ENCODE peak calls at places on chromosome 17, in six cellular contexts. N, K, D, A, T and Z are unnamed samples. For H3K36me3 and H3K9me3, the result is how much of the 10 kb centered on the place peaks cover.

GRCh38 chr17:35127751-35128514 is 6.5 kb downstream of the FNDC8 start:
- DNase-seq in N (no peak), D (no peak), K (peak), T (peak), A (no peak), Z (no peak)

GRCh38 chr17:78798695-78799559 is 16.9 kb upstream of the CYTH1 start:
- DNase-seq in K (peak), D (no peak), A (no peak), N (no peak), T (no peak), Z (peak)

GRCh38 chr17:63916566-63917185 is 2.0 kb downstream of the GH1 start:
- DNase-seq in D (no peak), K (no peak), T (no peak), N (no peak), A (no peak), Z (no peak)

GRCh38 chr17:4610656-4611055 is 26.3 kb downstream of the SMTNL2 start:
- DNase-seq in K (no peak), A (no peak), D (no peak), T (no peak), N (peak), Z (no peak)

GRCh38 chr17:74453665-74454196 is 12.7 kb upstream of the CD300A start:
- DNase-seq in T (no peak), N (no peak), D (no peak), K (no peak), A (no peak), Z (no peak)

GRCh38 chr17:61349350-61349749 is 50.3 kb upstream of the TBX2 start:
- DNase-seq in T (no peak), N (no peak), D (peak), K (peak), A (no peak), Z (no peak)

GRCh38 chr17:38674013-38674748 is 576 bp downstream of the EPOP start:
- DNase-seq in K (peak), A (no peak), N (no peak), D (peak), T (no peak), Z (no peak)

GRCh38 chr17:10136258-10136981 is 62.0 kb downstream of the GAS7 start:
- DNase-seq in D (no peak), N (no peak), T (no peak), K (no peak), A (no peak), Z (no peak)

GRCh38 chr17:41962768-41963434 is 3.7 kb upstream of the CNP start:
- DNase-seq in D (peak), N (peak), A (no peak), T (peak), K (peak), Z (peak)

GRCh38 chr17:77298811-77299210 is 158.0 kb downstream of the SEC14L1 start:
- DNase-seq in D (no peak), N (no peak), A (no peak), K (no peak), T (no peak), Z (no peak)

GRCh38 chr17:38619937-38620550 is 14.3 kb upstream of the SRCIN1 start:
- DNase-seq in K (no peak), D (no peak), N (no peak), A (no peak), T (peak), Z (no peak)

GRCh38 chr17:8572767-8573166 is 57.8 kb downstream of the MYH10 start:
- DNase-seq in K (peak), D (no peak), T (no peak), N (no peak), A (no peak), Z (no peak)

GRCh38 chr17:73145641-73146040 is 19.2 kb upstream of the SSTR2 start:
- DNase-seq in K (no peak), A (no peak), D (no peak), T (no peak), N (no peak), Z (no peak)

GRCh38 chr17:34580685-34581445 is 1.5 kb downstream of the TMEM132E start:
- DNase-seq in K (peak), N (no peak), D (peak), A (no peak), T (no peak), Z (no peak)

GRCh38 chr17:8189041-8189710 is 804 bp downstream of the BORCS6 start:
- DNase-seq in A (no peak), N (peak), T (no peak), K (peak), D (peak), Z (no peak)

GRCh38 chr17:38654411-38655398 is 20.1 kb downstream of the EPOP start:
- DNase-seq in N (no peak), A (no peak), K (no peak), T (no peak), D (no peak), Z (no peak)

GRCh38 chr17:42488032-42488431 is 29.4 kb downstream of the ATP6V0A1 start:
- DNase-seq in K (no peak), T (no peak), D (no peak), A (no peak), N (no peak), Z (no peak)

GRCh38 chr17:58273453-58274104 is 7.2 kb downstream of the MPO start:
- DNase-seq in A (no peak), N (no peak), D (no peak), K (no peak), T (no peak), Z (no peak)

GRCh38 chr17:6454495-6455320 is 10.5 kb downstream of the PIMREG start:
- DNase-seq in A (no peak), K (no peak), D (no peak), N (no peak), T (no peak), Z (peak)

GRCh38 chr17:79622201-79622601 is 11.3 kb upstream of the RBFOX3 start:
- DNase-seq in D (no peak), K (no peak), A (peak), T (peak), N (peak), Z (no peak)

GRCh38 chr17:586920-587319 is 127.7 kb downstream of the VPS53 start:
- DNase-seq in A (no peak), D (no peak), T (no peak), N (no peak), K (no peak), Z (no peak)

GRCh38 chr17:77404812-77405581 is 264.2 kb downstream of the SEC14L1 start:
- DNase-seq in T (no peak), D (no peak), A (no peak), N (peak), K (peak), Z (no peak)

GRCh38 chr17:81386141-81386645 is 9.1 kb upstream of the BAHCC1 start:
- DNase-seq in A (no peak), T (peak), K (no peak), N (no peak), D (no peak), Z (peak)

GRCh38 chr17:34464812-34465211 is 101.8 kb upstream of the CCL1 start:
- DNase-seq in N (no peak), K (no peak), T (no peak), D (no peak), A (no peak), Z (no peak)

GRCh38 chr17:21510686-21511367 is 134.7 kb downstream of the KCNJ12 start:
- DNase-seq in A (peak), N (peak), K (no peak), T (no peak), D (no peak), Z (no peak)

GRCh38 chr17:62672957-62673356 is 45.5 kb downstream of the MRC2 start:
- DNase-seq in A (no peak), D (no peak), K (no peak), T (peak), N (no peak), Z (no peak)

GRCh38 chr17:33686171-33686570 is 393.1 kb upstream of the ASIC2 start:
- DNase-seq in D (peak), A (no peak), T (no peak), N (peak), K (no peak), Z (peak)

GRCh38 chr17:17110520-17110919 is 68.3 kb downstream of the MPRIP start:
- DNase-seq in T (no peak), A (no peak), N (no peak), K (no peak), D (no peak), Z (no peak)

GRCh38 chr17:6086603-6087400 is 16.6 kb downstream of the WSCD1 start:
- DNase-seq in K (no peak), N (no peak), D (no peak), T (no peak), A (no peak), Z (no peak)

GRCh38 chr17:38982858-38983746 is 15.9 kb upstream of the FBXO47 start:
- DNase-seq in T (peak), D (peak), A (no peak), K (peak), N (peak), Z (peak)

GRCh38 chr17:57112994-57113393 is 27.9 kb downstream of the AKAP1 start:
- DNase-seq in K (no peak), A (no peak), N (no peak), T (no peak), D (no peak), Z (no peak)

GRCh38 chr17:32971171-32971570 is 20.5 kb upstream of the SPACA3 start:
- DNase-seq in A (no peak), K (peak), N (peak), D (no peak), T (no peak), Z (peak)

GRCh38 chr17:8470447-8471047 is 34.9 kb downstream of the NDEL1 start:
- DNase-seq in N (no peak), T (peak), D (peak), A (no peak), K (peak), Z (no peak)

GRCh38 chr17:19905514-19905913 is 37.8 kb upstream of the ULK2 start:
- DNase-seq in D (no peak), A (no peak), T (no peak), N (no peak), K (no peak), Z (no peak)
- H3K36me3 ChIP-seq in D (under half), A (under half), T (under half), N (under half), K (under half), Z (half or more)

GRCh38 chr17:47287639-47288038 is 34.0 kb downstream of the ITGB3 start:
- DNase-seq in D (no peak), K (no peak), A (no peak), T (no peak), N (no peak), Z (no peak)

GRCh38 chr17:47285003-47285402 is 31.4 kb downstream of the ITGB3 start:
- DNase-seq in D (no peak), T (no peak), N (no peak), A (no peak), K (no peak), Z (no peak)

GRCh38 chr17:47286198-47286914 is 32.7 kb downstream of the ITGB3 start:
- DNase-seq in A (no peak), D (no peak), N (no peak), K (peak), T (no peak), Z (no peak)

GRCh38 chr17:47288531-47289116 is 35.0 kb downstream of the ITGB3 start:
- DNase-seq in K (peak), T (no peak), D (no peak), N (peak), A (no peak), Z (no peak)

DNA sequence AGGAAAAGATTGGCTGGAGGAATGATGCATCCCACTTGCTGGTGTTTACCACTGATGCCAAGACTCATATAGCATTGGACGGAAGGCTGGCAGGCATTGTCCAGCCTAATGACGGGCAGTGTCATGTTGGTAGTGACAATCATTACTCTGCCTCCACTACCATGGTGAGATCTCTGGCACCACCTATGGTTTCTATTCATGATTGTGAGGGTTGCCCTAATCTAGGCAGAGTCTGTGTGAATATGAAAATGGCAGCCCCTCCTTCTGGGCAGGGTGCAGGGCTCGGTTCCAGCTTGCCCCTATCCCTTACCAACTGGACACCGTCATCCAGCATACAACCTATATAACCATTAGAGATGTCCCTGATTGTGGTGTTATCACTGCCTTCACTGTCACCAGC is 33.4 kb downstream of the ITGB3 start:
- DNase-seq in A (no peak), D (no peak), T (no peak), K (no peak), N (no peak), Z (no peak)
- H3K9me3 ChIP-seq in A (under half), D (under half), T (under half), K (under half), N (under half), Z (under half)

GRCh38 chr17:51017270-51017669 is 103.4 kb downstream of the SPAG9 start:
- DNase-seq in T (no peak), A (no peak), N (no peak), K (no peak), D (no peak), Z (no peak)
- H3K36me3 ChIP-seq in T (under half), A (under half), N (under half), K (under half), D (under half), Z (under half)

GRCh38 chr17:83147285-83147684 is 67.9 kb downstream of the METRNL start:
- DNase-seq in T (no peak), K (no peak), N (no peak), D (no peak), A (no peak), Z (no peak)
- H3K9me3 ChIP-seq in T (under half), K (under half), N (under half), D (under half), A (under half), Z (under half)

DNA sequence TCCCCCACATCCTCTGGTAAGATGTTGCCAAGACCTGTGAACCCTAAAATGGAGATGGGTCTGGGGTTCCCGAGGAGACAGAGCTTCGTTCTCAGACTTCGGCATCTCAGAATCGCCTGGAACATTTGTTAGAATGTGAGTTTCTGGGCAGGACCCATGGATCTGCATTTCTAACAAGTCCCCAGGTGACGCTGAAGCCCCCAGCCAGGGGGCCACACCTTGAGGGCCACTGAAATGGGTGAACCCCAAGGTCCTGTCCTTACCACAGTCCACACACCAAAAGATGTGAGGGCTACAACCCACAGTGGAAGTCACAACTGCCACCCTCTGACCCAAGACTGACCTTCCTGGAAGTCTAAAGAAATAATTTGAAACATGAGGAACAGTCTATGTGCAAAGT is 14.0 kb downstream of the MPP3 start:
- DNase-seq in D (no peak), T (peak), N (no peak), A (no peak), K (no peak), Z (no peak)
- H3K36me3 ChIP-seq in D (under half), T (under half), N (under half), A (under half), K (under half), Z (under half)